ENCODE peak calls at places on chromosomes 13 and 19, in five cellular contexts. One of them, this sample, is unnamed.

GRCh38 chr19:7701654-7702457 is at the start of gene FCER2:
- DNase-seq in GM12878: peak; percentile 99
- DNase-seq in heart right ventricle: no peak
- DNase-seq in ovary: no peak
- DNase-seq in aorta: no peak
- DNase-seq in this sample: no peak

GRCh38 chr13:73870970-73871935 is 263.0 kb downstream of the KLF12 start:
- DNase-seq in GM12878: no peak
- DNase-seq in heart right ventricle: peak; percentile 49
- DNase-seq in ovary: peak; percentile 30
- DNase-seq in aorta: peak; percentile 68
- DNase-seq in this sample: peak; percentile 41

GRCh38 chr19:35144600-35145436 is 1.8 kb downstream of the FXYD7 start:
- DNase-seq in GM12878: no peak
- DNase-seq in heart right ventricle: no peak
- DNase-seq in ovary: no peak
- DNase-seq in aorta: no peak
- DNase-seq in this sample: no peak

GRCh38 chr13:96025283-96025682 is 27.9 kb downstream of the UGGT2 start:
- DNase-seq in GM12878: no peak
- DNase-seq in heart right ventricle: no peak
- DNase-seq in ovary: no peak
- DNase-seq in aorta: no peak
- DNase-seq in this sample: no peak

GRCh38 chr13:80727321-80727975 is 386.5 kb upstream of the SPRY2 start:
- DNase-seq in GM12878: no peak
- DNase-seq in heart right ventricle: no peak
- DNase-seq in ovary: no peak
- DNase-seq in aorta: no peak
- DNase-seq in this sample: no peak

GRCh38 chr13:34435338-34435737 is 506.7 kb upstream of the NBEA start:
- DNase-seq in GM12878: no peak
- DNase-seq in heart right ventricle: no peak
- DNase-seq in ovary: no peak
- DNase-seq in aorta: no peak
- DNase-seq in this sample: no peak

GRCh38 chr13:95463516-95463915 is 89.0 kb upstream of the CLDN10 start:
- DNase-seq in GM12878: no peak
- DNase-seq in heart right ventricle: no peak
- DNase-seq in ovary: no peak
- DNase-seq in aorta: no peak
- DNase-seq in this sample: no peak

GRCh38 chr13:74191036-74191809 is 57.0 kb upstream of the KLF12 start:
- DNase-seq in GM12878: no peak
- DNase-seq in heart right ventricle: no peak
- DNase-seq in ovary: no peak
- DNase-seq in aorta: no peak
- DNase-seq in this sample: no peak

GRCh38 chr13:106132216-106132615 is 403.2 kb downstream of the EFNB2 start:
- DNase-seq in GM12878: no peak
- DNase-seq in heart right ventricle: no peak
- DNase-seq in ovary: no peak
- DNase-seq in aorta: no peak
- DNase-seq in this sample: no peak

GRCh38 chr13:46146898-46147297 is 35.1 kb downstream of the LCP1 start:
- DNase-seq in GM12878: no peak
- DNase-seq in heart right ventricle: no peak
- DNase-seq in ovary: no peak
- DNase-seq in aorta: no peak
- DNase-seq in this sample: peak; percentile 21

GRCh38 chr19:2332341-2333026 is 4.0 kb downstream of the SPPL2B start:
- DNase-seq in GM12878: peak; percentile 56
- DNase-seq in heart right ventricle: no peak
- DNase-seq in ovary: no peak
- DNase-seq in aorta: no peak
- DNase-seq in this sample: no peak

GRCh38 chr13:23386533-23386932 is 47.0 kb downstream of the SACS start:
- DNase-seq in GM12878: no peak
- DNase-seq in heart right ventricle: no peak
- DNase-seq in ovary: no peak
- DNase-seq in aorta: no peak
- DNase-seq in this sample: no peak

GRCh38 chr13:22451345-22451744 is 729.4 kb upstream of the SGCG start:
- DNase-seq in GM12878: no peak
- DNase-seq in heart right ventricle: peak; percentile 19
- DNase-seq in ovary: no peak
- DNase-seq in aorta: no peak
- DNase-seq in this sample: no peak

GRCh38 chr19:54188224-54188871 is 1.0 kb downstream of the MBOAT7 start:
- DNase-seq in GM12878: no peak
- DNase-seq in heart right ventricle: no peak
- DNase-seq in ovary: no peak
- DNase-seq in aorta: peak; percentile 58
- DNase-seq in this sample: peak; percentile 35

GRCh38 chr13:33610471-33611015 is 207.4 kb upstream of the RFC3 start:
- DNase-seq in GM12878: no peak
- DNase-seq in heart right ventricle: peak; percentile 77
- DNase-seq in ovary: no peak
- DNase-seq in aorta: peak; percentile 79
- DNase-seq in this sample: peak; percentile 39

GRCh38 chr13:57375876-57376275 is 208.9 kb downstream of the PRR20E start:
- DNase-seq in GM12878: no peak
- DNase-seq in heart right ventricle: no peak
- DNase-seq in ovary: no peak
- DNase-seq in aorta: no peak
- DNase-seq in this sample: no peak

GRCh38 chr13:109517516-109517915 is 268.9 kb downstream of the IRS2 start:
- DNase-seq in GM12878: no peak
- DNase-seq in heart right ventricle: no peak
- DNase-seq in ovary: no peak
- DNase-seq in aorta: no peak
- DNase-seq in this sample: no peak

GRCh38 chr13:94535775-94536174 is 56.3 kb upstream of the DCT start:
- DNase-seq in GM12878: no peak
- DNase-seq in heart right ventricle: no peak
- DNase-seq in ovary: no peak
- DNase-seq in aorta: no peak
- DNase-seq in this sample: no peak

GRCh38 chr19:55259540-55260210 is 858 bp upstream of the PPP6R1 start:
- DNase-seq in GM12878: no peak
- DNase-seq in heart right ventricle: no peak
- DNase-seq in ovary: peak; percentile 43
- DNase-seq in aorta: no peak
- DNase-seq in this sample: no peak

GRCh38 chr13:97395437-97396136 is 38.4 kb upstream of the RAP2A start:
- DNase-seq in GM12878: no peak
- DNase-seq in heart right ventricle: no peak
- DNase-seq in ovary: no peak
- DNase-seq in aorta: no peak
- DNase-seq in this sample: no peak

GRCh38 chr19:2260341-2260751 is 4.1 kb upstream of the JSRP1 start:
- DNase-seq in GM12878: no peak
- DNase-seq in heart right ventricle: no peak
- DNase-seq in ovary: no peak
- DNase-seq in aorta: no peak
- DNase-seq in this sample: no peak

GRCh38 chr19:16366056-16366432 is 41.4 kb downstream of the KLF2 start:
- DNase-seq in GM12878: no peak
- DNase-seq in heart right ventricle: no peak
- DNase-seq in ovary: no peak
- DNase-seq in aorta: peak; percentile 30
- DNase-seq in this sample: no peak

GRCh38 chr13:79780240-79780639 is 299.3 kb downstream of the NDFIP2 start:
- DNase-seq in GM12878: peak; percentile 25
- DNase-seq in heart right ventricle: no peak
- DNase-seq in ovary: no peak
- DNase-seq in aorta: no peak
- DNase-seq in this sample: no peak

GRCh38 chr13:20159646-20160345 is 1.1 kb downstream of the GJA3 start:
- DNase-seq in GM12878: no peak
- DNase-seq in heart right ventricle: no peak
- DNase-seq in ovary: no peak
- DNase-seq in aorta: no peak
- DNase-seq in this sample: no peak

GRCh38 chr13:92197669-92198068 is 799.2 kb downstream of the GPC5 start:
- DNase-seq in GM12878: no peak
- DNase-seq in heart right ventricle: no peak
- DNase-seq in ovary: no peak
- DNase-seq in aorta: no peak
- DNase-seq in this sample: no peak

GRCh38 chr13:43567608-43568007 is 219.2 kb downstream of the ENOX1 start:
- DNase-seq in GM12878: no peak
- DNase-seq in heart right ventricle: no peak
- DNase-seq in ovary: no peak
- DNase-seq in aorta: no peak
- DNase-seq in this sample: no peak

GRCh38 chr19:41325640-41325946 is 15.6 kb downstream of the CCDC97 start:
- DNase-seq in GM12878: no peak
- DNase-seq in heart right ventricle: no peak
- DNase-seq in ovary: no peak
- DNase-seq in aorta: no peak
- DNase-seq in this sample: no peak
- H3K4me1 ChIP-seq in GM12878: peaks cover 37% of the 10 kb centered on the region
- H3K4me1 ChIP-seq in heart right ventricle: peaks cover 82% of the 10 kb centered on the region
- H3K4me1 ChIP-seq in ovary: peaks cover 36% of the 10 kb centered on the region
- H3K4me1 ChIP-seq in aorta: no peaks in the 10 kb centered on the region
- H3K4me1 ChIP-seq in this sample: peaks cover 51% of the 10 kb centered on the region

DNA sequence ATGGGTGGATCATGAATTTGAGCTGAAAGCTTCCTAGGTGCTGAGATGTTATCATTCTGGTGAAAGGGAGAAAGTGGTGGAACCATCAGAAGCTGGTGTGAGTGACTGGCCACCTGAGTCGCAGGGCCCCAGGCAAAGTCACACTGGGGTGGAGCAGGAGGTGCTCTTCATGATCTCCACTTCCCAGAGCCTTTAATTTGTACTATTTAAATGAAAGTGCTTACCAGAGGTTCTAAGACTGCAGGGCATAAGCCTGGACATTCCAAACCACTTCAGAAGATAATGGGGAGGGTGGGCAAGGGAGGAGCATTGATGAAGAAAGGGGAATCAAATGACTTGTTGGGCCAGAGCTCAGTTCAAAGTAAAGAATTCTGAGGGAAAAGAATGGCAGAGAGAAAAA is 156.1 kb downstream of the RGCC start:
- DNase-seq in GM12878: no peak
- DNase-seq in heart right ventricle: no peak
- DNase-seq in ovary: no peak
- DNase-seq in aorta: no peak
- DNase-seq in this sample: no peak
- H3K27ac ChIP-seq in GM12878: no peak overlapping the region
- H3K27ac ChIP-seq in heart right ventricle: peak overlapping the region; percentile 28
- H3K27ac ChIP-seq in ovary: no peak overlapping the region
- H3K27ac ChIP-seq in aorta: no peak overlapping the region
- H3K27ac ChIP-seq in this sample: no peak overlapping the region

GRCh38 chr19:6236310-6237291 is 43.2 kb downstream of the MLLT1 start:
- DNase-seq in GM12878: no peak
- DNase-seq in heart right ventricle: no peak
- DNase-seq in ovary: no peak
- DNase-seq in aorta: peak; percentile 42
- DNase-seq in this sample: no peak
- H3K4me1 ChIP-seq in GM12878: no peaks in the 10 kb centered on the region
- H3K4me1 ChIP-seq in heart right ventricle: peaks cover 100% of the 10 kb centered on the region
- H3K4me1 ChIP-seq in ovary: peaks cover 46% of the 10 kb centered on the region
- H3K4me1 ChIP-seq in aorta: peaks cover 2% of the 10 kb centered on the region
- H3K4me1 ChIP-seq in this sample: peaks cover 30% of the 10 kb centered on the region

GRCh38 chr19:13637664-13638063 is 126.7 kb upstream of the MRI1 start:
- DNase-seq in GM12878: no peak
- DNase-seq in heart right ventricle: no peak
- DNase-seq in ovary: no peak
- DNase-seq in aorta: no peak
- DNase-seq in this sample: no peak
- H3K27ac ChIP-seq in GM12878: no peak overlapping the region
- H3K27ac ChIP-seq in heart right ventricle: no peak overlapping the region
- H3K27ac ChIP-seq in ovary: no peak overlapping the region
- H3K27ac ChIP-seq in aorta: no peak overlapping the region
- H3K27ac ChIP-seq in this sample: no peak overlapping the region

GRCh38 chr19:13055213-13056051 is 47.2 kb downstream of the LYL1 start:
- DNase-seq in GM12878: no peak
- DNase-seq in heart right ventricle: peak; percentile 78
- DNase-seq in ovary: peak; percentile 94
- DNase-seq in aorta: peak; percentile 93
- DNase-seq in this sample: peak; percentile 88

GRCh38 chr19:13057147-13057572 is 45.5 kb downstream of the LYL1 start:
- DNase-seq in GM12878: no peak
- DNase-seq in heart right ventricle: no peak
- DNase-seq in ovary: no peak
- DNase-seq in aorta: no peak
- DNase-seq in this sample: no peak

GRCh38 chr19:13057744-13058143 is 44.9 kb downstream of the LYL1 start:
- DNase-seq in GM12878: no peak
- DNase-seq in heart right ventricle: no peak
- DNase-seq in ovary: no peak
- DNase-seq in aorta: no peak
- DNase-seq in this sample: no peak

GRCh38 chr19:13054605-13055212 is 47.9 kb downstream of the LYL1 start:
- DNase-seq in GM12878: no peak
- DNase-seq in heart right ventricle: no peak
- DNase-seq in ovary: no peak
- DNase-seq in aorta: no peak
- DNase-seq in this sample: peak; percentile 86

DNA sequence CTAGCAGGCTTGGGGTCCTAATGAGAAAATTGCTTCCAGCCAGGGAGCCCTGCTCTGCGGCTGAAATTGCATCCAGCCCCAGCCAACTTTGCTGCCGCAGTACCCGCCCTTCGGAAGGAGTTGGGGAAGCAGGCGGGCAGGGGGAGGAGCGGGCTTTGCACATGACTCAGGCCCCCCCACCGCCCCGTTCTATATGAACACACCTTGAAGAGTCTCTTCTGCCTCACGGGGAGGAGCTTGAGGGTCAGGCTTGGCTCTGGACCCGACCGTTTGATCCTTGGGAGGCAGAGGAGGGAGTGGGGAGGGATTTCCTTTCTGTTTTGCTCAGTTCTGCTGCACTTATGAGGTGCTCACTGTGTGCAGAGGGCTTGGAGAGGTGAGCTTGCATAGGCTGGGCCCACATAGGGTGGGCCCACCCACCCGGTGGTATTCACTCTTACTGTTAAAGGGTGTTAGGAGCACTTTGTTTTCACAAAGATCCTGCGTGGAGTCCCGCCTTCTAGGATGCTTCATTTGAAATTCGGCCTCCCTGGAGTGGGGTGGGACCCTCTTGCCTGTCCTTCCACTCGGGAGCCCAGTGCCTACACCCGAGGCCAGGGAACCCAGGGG is 46.5 kb downstream of the LYL1 start:
- DNase-seq in GM12878: no peak
- DNase-seq in heart right ventricle: peak; percentile 70
- DNase-seq in ovary: peak; percentile 68
- DNase-seq in aorta: peak; percentile 83
- DNase-seq in this sample: peak; percentile 65
- H3K4me1 ChIP-seq in GM12878: no peaks in the 10 kb centered on the region
- H3K4me1 ChIP-seq in heart right ventricle: peaks cover 100% of the 10 kb centered on the region
- H3K4me1 ChIP-seq in ovary: peaks cover 69% of the 10 kb centered on the region
- H3K4me1 ChIP-seq in aorta: peaks cover 10% of the 10 kb centered on the region
- H3K4me1 ChIP-seq in this sample: peaks cover 98% of the 10 kb centered on the region

This sample was measured in testis.